ENCODE peak calls at places on chromosome 22, in eight cellular contexts. One of them, this sample, is unnamed.
A peak's percentile ranks its signal among the peaks of the same experiment; 100 is the strongest.

GRCh38 chr22:22380098-22381030 is 128.2 kb downstream of the ZNF280B start:
- DNase-seq in hepatocyte: no peak
- DNase-seq in SK-N-SH: peak; percentile 35
- DNase-seq in neural progenitor cell: peak; percentile 53
- DNase-seq in PC-3: peak; percentile 10
- DNase-seq in OCI-LY7: peak; percentile 95
- DNase-seq in GM23248: peak; percentile 7
- DNase-seq in HCT116: no peak
- DNase-seq in this sample: peak; percentile 66

GRCh38 chr22:50236731-50237409 is 8.0 kb downstream of the TUBGCP6 start:
- DNase-seq in hepatocyte: no peak
- DNase-seq in SK-N-SH: no peak
- DNase-seq in neural progenitor cell: peak; percentile 31
- DNase-seq in PC-3: peak; percentile 33
- DNase-seq in OCI-LY7: peak; percentile 51
- DNase-seq in GM23248: peak; percentile 36
- DNase-seq in HCT116: no peak
- DNase-seq in this sample: peak; percentile 61

GRCh38 chr22:41762980-41763779 is 37.3 kb upstream of the CCDC134 start:
- DNase-seq in hepatocyte: peak; percentile 43
- DNase-seq in SK-N-SH: no peak
- DNase-seq in neural progenitor cell: peak; percentile 91
- DNase-seq in PC-3: peak; percentile 5
- DNase-seq in OCI-LY7: peak; percentile 72
- DNase-seq in GM23248: no peak
- DNase-seq in HCT116: peak; percentile 28
- DNase-seq in this sample: peak; percentile 94

GRCh38 chr22:40791241-40791640 is 27.9 kb downstream of the SLC25A17 start:
- DNase-seq in hepatocyte: no peak
- DNase-seq in SK-N-SH: no peak
- DNase-seq in neural progenitor cell: no peak
- DNase-seq in PC-3: no peak
- DNase-seq in OCI-LY7: no peak
- DNase-seq in GM23248: no peak
- DNase-seq in HCT116: no peak
- DNase-seq in this sample: peak; percentile 12

GRCh38 chr22:49739138-49739537 is 88.5 kb downstream of the BRD1 start:
- DNase-seq in hepatocyte: no peak
- DNase-seq in SK-N-SH: no peak
- DNase-seq in neural progenitor cell: no peak
- DNase-seq in PC-3: no peak
- DNase-seq in OCI-LY7: no peak
- DNase-seq in GM23248: no peak
- DNase-seq in HCT116: no peak
- DNase-seq in this sample: no peak

GRCh38 chr22:49850959-49851815 is 2.5 kb upstream of the ZBED4 start:
- DNase-seq in hepatocyte: no peak
- DNase-seq in SK-N-SH: no peak
- DNase-seq in neural progenitor cell: no peak
- DNase-seq in PC-3: no peak
- DNase-seq in OCI-LY7: no peak
- DNase-seq in GM23248: no peak
- DNase-seq in HCT116: no peak
- DNase-seq in this sample: no peak

GRCh38 chr22:39209756-39210155 is 35.0 kb downstream of the PDGFB start:
- DNase-seq in hepatocyte: no peak
- DNase-seq in SK-N-SH: no peak
- DNase-seq in neural progenitor cell: no peak
- DNase-seq in PC-3: no peak
- DNase-seq in OCI-LY7: no peak
- DNase-seq in GM23248: no peak
- DNase-seq in HCT116: no peak
- DNase-seq in this sample: no peak

GRCh38 chr22:28030442-28030841 is 111.4 kb upstream of the PITPNB start:
- DNase-seq in hepatocyte: no peak
- DNase-seq in SK-N-SH: no peak
- DNase-seq in neural progenitor cell: no peak
- DNase-seq in PC-3: no peak
- DNase-seq in OCI-LY7: no peak
- DNase-seq in GM23248: no peak
- DNase-seq in HCT116: no peak
- DNase-seq in this sample: no peak

GRCh38 chr22:43203471-43203981 is 16.6 kb upstream of the TTLL12 start:
- DNase-seq in hepatocyte: no peak
- DNase-seq in SK-N-SH: no peak
- DNase-seq in neural progenitor cell: peak; percentile 54
- DNase-seq in PC-3: no peak
- DNase-seq in OCI-LY7: no peak
- DNase-seq in GM23248: no peak
- DNase-seq in HCT116: no peak
- DNase-seq in this sample: peak; percentile 91

GRCh38 chr22:27748355-27749168 is 53.0 kb downstream of the MN1 start:
- DNase-seq in hepatocyte: peak; percentile 29
- DNase-seq in SK-N-SH: no peak
- DNase-seq in neural progenitor cell: peak; percentile 66
- DNase-seq in PC-3: no peak
- DNase-seq in OCI-LY7: no peak
- DNase-seq in GM23248: peak; percentile 87
- DNase-seq in HCT116: no peak
- DNase-seq in this sample: peak; percentile 74

GRCh38 chr22:42993651-42994275 is 21.2 kb downstream of the PACSIN2 start:
- DNase-seq in hepatocyte: no peak
- DNase-seq in SK-N-SH: no peak
- DNase-seq in neural progenitor cell: no peak
- DNase-seq in PC-3: peak; percentile 64
- DNase-seq in OCI-LY7: no peak
- DNase-seq in GM23248: peak; percentile 82
- DNase-seq in HCT116: no peak
- DNase-seq in this sample: no peak

GRCh38 chr22:37678372-37678771 is 2.9 kb downstream of the LGALS1 start:
- DNase-seq in hepatocyte: no peak
- DNase-seq in SK-N-SH: no peak
- DNase-seq in neural progenitor cell: no peak
- DNase-seq in PC-3: no peak
- DNase-seq in OCI-LY7: no peak
- DNase-seq in GM23248: no peak
- DNase-seq in HCT116: no peak
- DNase-seq in this sample: no peak

GRCh38 chr22:27515091-27515523 is 286.4 kb downstream of the MN1 start:
- DNase-seq in hepatocyte: no peak
- DNase-seq in SK-N-SH: no peak
- DNase-seq in neural progenitor cell: no peak
- DNase-seq in PC-3: no peak
- DNase-seq in OCI-LY7: no peak
- DNase-seq in GM23248: no peak
- DNase-seq in HCT116: no peak
- DNase-seq in this sample: no peak

GRCh38 chr22:23531283-23531921 is 48.7 kb downstream of the IGLL1 start:
- DNase-seq in hepatocyte: no peak
- DNase-seq in SK-N-SH: no peak
- DNase-seq in neural progenitor cell: no peak
- DNase-seq in PC-3: no peak
- DNase-seq in OCI-LY7: no peak
- DNase-seq in GM23248: no peak
- DNase-seq in HCT116: no peak
- DNase-seq in this sample: no peak

GRCh38 chr22:44411226-44412135 is 86.6 kb downstream of the RTL6 start:
- DNase-seq in hepatocyte: peak; percentile 56
- DNase-seq in SK-N-SH: no peak
- DNase-seq in neural progenitor cell: no peak
- DNase-seq in PC-3: peak; percentile 83
- DNase-seq in OCI-LY7: no peak
- DNase-seq in GM23248: no peak
- DNase-seq in HCT116: no peak
- DNase-seq in this sample: no peak

GRCh38 chr22:47014636-47014930 is 252.1 kb downstream of the TBC1D22A start:
- DNase-seq in hepatocyte: no peak
- DNase-seq in SK-N-SH: no peak
- DNase-seq in neural progenitor cell: no peak
- DNase-seq in PC-3: no peak
- DNase-seq in OCI-LY7: no peak
- DNase-seq in GM23248: no peak
- DNase-seq in HCT116: no peak
- DNase-seq in this sample: no peak

GRCh38 chr22:47014946-47015345 is 252.5 kb downstream of the TBC1D22A start:
- DNase-seq in hepatocyte: no peak
- DNase-seq in SK-N-SH: no peak
- DNase-seq in neural progenitor cell: no peak
- DNase-seq in PC-3: no peak
- DNase-seq in OCI-LY7: no peak
- DNase-seq in GM23248: no peak
- DNase-seq in HCT116: no peak
- DNase-seq in this sample: no peak

GRCh38 chr22:47011131-47011854 is 248.8 kb downstream of the TBC1D22A start:
- DNase-seq in hepatocyte: no peak
- DNase-seq in SK-N-SH: no peak
- DNase-seq in neural progenitor cell: no peak
- DNase-seq in PC-3: no peak
- DNase-seq in OCI-LY7: no peak
- DNase-seq in GM23248: no peak
- DNase-seq in HCT116: no peak
- DNase-seq in this sample: no peak

GRCh38 chr22:47013861-47014635 is 251.6 kb downstream of the TBC1D22A start:
- DNase-seq in hepatocyte: no peak
- DNase-seq in SK-N-SH: no peak
- DNase-seq in neural progenitor cell: no peak
- DNase-seq in PC-3: no peak
- DNase-seq in OCI-LY7: no peak
- DNase-seq in GM23248: no peak
- DNase-seq in HCT116: no peak
- DNase-seq in this sample: no peak

GRCh38 chr22:47012589-47013365 is 250.3 kb downstream of the TBC1D22A start:
- DNase-seq in hepatocyte: no peak
- DNase-seq in SK-N-SH: no peak
- DNase-seq in neural progenitor cell: no peak
- DNase-seq in PC-3: peak; percentile 73
- DNase-seq in OCI-LY7: no peak
- DNase-seq in GM23248: peak; percentile 8
- DNase-seq in HCT116: no peak
- DNase-seq in this sample: peak; percentile 50
- H3K4me1 ChIP-seq in hepatocyte: peaks cover 3% of the 10 kb centered on the region
- H3K4me1 ChIP-seq in SK-N-SH: no peaks in the 10 kb centered on the region
- H3K4me1 ChIP-seq in neural progenitor cell: no peaks in the 10 kb centered on the region
- H3K4me1 ChIP-seq in PC-3: peaks cover 15% of the 10 kb centered on the region
- H3K4me1 ChIP-seq in OCI-LY7: no peaks in the 10 kb centered on the region
- H3K4me1 ChIP-seq in GM23248: no peaks in the 10 kb centered on the region
- H3K4me1 ChIP-seq in HCT116: no peaks in the 10 kb centered on the region
- H3K4me1 ChIP-seq in this sample: no peaks in the 10 kb centered on the region

GRCh38 chr22:32850157-32850556 is 48.7 kb downstream of the TIMP3 start:
- DNase-seq in hepatocyte: no peak
- DNase-seq in SK-N-SH: no peak
- DNase-seq in neural progenitor cell: no peak
- DNase-seq in PC-3: no peak
- DNase-seq in OCI-LY7: no peak
- DNase-seq in GM23248: no peak
- DNase-seq in HCT116: no peak
- DNase-seq in this sample: no peak
- H3K36me3 ChIP-seq in hepatocyte: no peaks in the 10 kb centered on the region
- H3K36me3 ChIP-seq in SK-N-SH: no peaks in the 10 kb centered on the region
- H3K36me3 ChIP-seq in neural progenitor cell: no peaks in the 10 kb centered on the region
- H3K36me3 ChIP-seq in PC-3: no peaks in the 10 kb centered on the region
- H3K36me3 ChIP-seq in OCI-LY7: no peaks in the 10 kb centered on the region
- H3K36me3 ChIP-seq in GM23248: peaks cover 77% of the 10 kb centered on the region
- H3K36me3 ChIP-seq in HCT116: no peaks in the 10 kb centered on the region
- H3K36me3 ChIP-seq in this sample: no peaks in the 10 kb centered on the region

GRCh38 chr22:20035375-20036084 is 14.6 kb downstream of the TANGO2 start:
- DNase-seq in hepatocyte: no peak
- DNase-seq in SK-N-SH: no peak
- DNase-seq in neural progenitor cell: no peak
- DNase-seq in PC-3: no peak
- DNase-seq in OCI-LY7: no peak
- DNase-seq in GM23248: no peak
- DNase-seq in HCT116: no peak
- DNase-seq in this sample: no peak

GRCh38 chr22:20034143-20034542 is 13.2 kb downstream of the TANGO2 start:
- DNase-seq in hepatocyte: no peak
- DNase-seq in SK-N-SH: no peak
- DNase-seq in neural progenitor cell: no peak
- DNase-seq in PC-3: no peak
- DNase-seq in OCI-LY7: peak; percentile 77
- DNase-seq in GM23248: peak; percentile 9
- DNase-seq in HCT116: no peak
- DNase-seq in this sample: no peak

GRCh38 chr22:20036535-20037392 is 15.9 kb downstream of the TANGO2 start:
- DNase-seq in hepatocyte: no peak
- DNase-seq in SK-N-SH: no peak
- DNase-seq in neural progenitor cell: no peak
- DNase-seq in PC-3: no peak
- DNase-seq in OCI-LY7: no peak
- DNase-seq in GM23248: no peak
- DNase-seq in HCT116: no peak
- DNase-seq in this sample: no peak

GRCh38 chr22:20037419-20037818 is 16.5 kb downstream of the TANGO2 start:
- DNase-seq in hepatocyte: no peak
- DNase-seq in SK-N-SH: no peak
- DNase-seq in neural progenitor cell: no peak
- DNase-seq in PC-3: no peak
- DNase-seq in OCI-LY7: no peak
- DNase-seq in GM23248: no peak
- DNase-seq in HCT116: no peak
- DNase-seq in this sample: no peak

GRCh38 chr22:20036119-20036518 is 15.2 kb downstream of the TANGO2 start:
- DNase-seq in hepatocyte: no peak
- DNase-seq in SK-N-SH: no peak
- DNase-seq in neural progenitor cell: no peak
- DNase-seq in PC-3: no peak
- DNase-seq in OCI-LY7: no peak
- DNase-seq in GM23248: no peak
- DNase-seq in HCT116: no peak
- DNase-seq in this sample: no peak
- TF ChIP-seq EZH2phosphoT487 in hepatocyte: no peak
- TF ChIP-seq EZH2phosphoT487 in SK-N-SH: no peak
- TF ChIP-seq EZH2phosphoT487 in neural progenitor cell: no peak
- TF ChIP-seq EZH2phosphoT487 in PC-3: no peak
- TF ChIP-seq EZH2phosphoT487 in OCI-LY7: no peak
- TF ChIP-seq EZH2phosphoT487 in GM23248: no peak
- TF ChIP-seq EZH2phosphoT487 in HCT116: no peak
- TF ChIP-seq EZH2phosphoT487 in this sample: no peak

GRCh38 chr22:36333632-36334031 is 54.1 kb downstream of the MYH9 start:
- DNase-seq in hepatocyte: peak; percentile 46
- DNase-seq in SK-N-SH: no peak
- DNase-seq in neural progenitor cell: no peak
- DNase-seq in PC-3: peak; percentile 86
- DNase-seq in OCI-LY7: no peak
- DNase-seq in GM23248: no peak
- DNase-seq in HCT116: no peak
- DNase-seq in this sample: no peak
- H3K4me1 ChIP-seq in hepatocyte: peaks cover 69% of the 10 kb centered on the region
- H3K4me1 ChIP-seq in SK-N-SH: peaks cover 67% of the 10 kb centered on the region
- H3K4me1 ChIP-seq in neural progenitor cell: peaks cover 56% of the 10 kb centered on the region
- H3K4me1 ChIP-seq in PC-3: peaks cover 72% of the 10 kb centered on the region
- H3K4me1 ChIP-seq in OCI-LY7: peaks cover 69% of the 10 kb centered on the region
- H3K4me1 ChIP-seq in GM23248: peaks cover 78% of the 10 kb centered on the region
- H3K4me1 ChIP-seq in HCT116: peaks cover 57% of the 10 kb centered on the region
- H3K4me1 ChIP-seq in this sample: peaks cover 33% of the 10 kb centered on the region

DNA sequence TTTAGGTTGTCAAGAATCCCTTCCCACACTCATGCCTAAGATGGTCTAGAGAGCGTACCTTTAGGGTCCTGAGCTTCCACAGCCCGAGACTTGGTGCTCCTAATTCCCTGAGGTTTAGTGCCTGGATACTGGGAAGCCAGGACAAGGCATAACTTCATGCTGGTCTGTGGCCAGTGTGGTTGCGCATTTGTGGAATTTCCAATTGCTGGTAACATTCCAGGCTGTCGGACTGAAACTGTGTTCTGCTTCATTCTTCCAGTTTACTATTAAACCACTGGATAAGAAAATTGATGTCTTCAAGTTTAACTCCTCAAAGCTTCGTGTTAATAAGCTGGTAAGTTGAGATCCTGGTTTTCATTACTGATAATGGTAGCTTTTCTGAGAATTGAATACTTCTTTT is 55.1 kb upstream of the CABP7 start:
- DNase-seq in hepatocyte: no peak
- DNase-seq in SK-N-SH: no peak
- DNase-seq in neural progenitor cell: no peak
- DNase-seq in PC-3: no peak
- DNase-seq in OCI-LY7: no peak
- DNase-seq in GM23248: no peak
- DNase-seq in HCT116: no peak
- DNase-seq in this sample: no peak
- H3K36me3 ChIP-seq in hepatocyte: no peaks in the 10 kb centered on the region
- H3K36me3 ChIP-seq in SK-N-SH: peaks cover 49% of the 10 kb centered on the region
- H3K36me3 ChIP-seq in neural progenitor cell: no peaks in the 10 kb centered on the region
- H3K36me3 ChIP-seq in PC-3: peaks cover 36% of the 10 kb centered on the region
- H3K36me3 ChIP-seq in OCI-LY7: peaks cover 48% of the 10 kb centered on the region
- H3K36me3 ChIP-seq in GM23248: peaks cover 46% of the 10 kb centered on the region
- H3K36me3 ChIP-seq in HCT116: peaks cover 50% of the 10 kb centered on the region
- H3K36me3 ChIP-seq in this sample: peaks cover 7% of the 10 kb centered on the region

This sample was measured in GM23338.